ENCODE peak calls at places on chromosomes 5 and 9, in four cellular contexts. X, R, L and W are unnamed samples.

GRCh38 chr9:111099199-111100005 is 61.1 kb upstream of the LPAR1 start:
- DNase-seq in L (no peak), X (no peak), R (no peak), W (no peak)

GRCh38 chr5:139762624-139763170 is 32.9 kb upstream of the PSD2 start:
- DNase-seq in L (no peak), R (no peak), X (no peak), W (no peak)

GRCh38 chr5:168261212-168261575 is 30.3 kb upstream of the WWC1 start:
- DNase-seq in L (no peak), X (no peak), R (no peak), W (no peak)

GRCh38 chr9:126699401-126699851 is 85.7 kb downstream of the LMX1B start:
- DNase-seq in R (no peak), L (peak; percentile 10), X (no peak), W (no peak)

GRCh38 chr5:6459896-6460295 is 11.2 kb downstream of the UBE2QL1 start:
- DNase-seq in R (no peak), X (no peak), L (no peak), W (no peak)

GRCh38 chr9:70639853-70640814 is 225.7 kb upstream of the KLF9 start:
- DNase-seq in L (no peak), R (no peak), X (peak; percentile 12), W (no peak)

GRCh38 chr9:111597852-111598729 is 1.4 kb downstream of the PTGR1 start:
- DNase-seq in L (peak; percentile 43), X (peak; percentile 59), R (no peak), W (peak; percentile 32)

GRCh38 chr9:86126998-86127972 is 27.9 kb upstream of the GOLM1 start:
- DNase-seq in X (no peak), R (no peak), L (no peak), W (peak; percentile 64)

GRCh38 chr5:175892401-175892800 is 21.0 kb downstream of the CPLX2 start:
- DNase-seq in R (no peak), L (no peak), X (peak; percentile 59), W (no peak)

GRCh38 chr5:32275421-32275765 is 37.3 kb downstream of the MTMR12 start:
- DNase-seq in R (no peak), L (no peak), X (no peak), W (no peak)

GRCh38 chr9:14281136-14281795 is 32.7 kb downstream of the NFIB start:
- DNase-seq in X (no peak), R (no peak), L (no peak), W (no peak)

GRCh38 chr5:76270214-76270613 is 132.9 kb upstream of the IQGAP2 start:
- DNase-seq in X (no peak), L (no peak), R (no peak), W (no peak)

GRCh38 chr5:8908055-8908683 is 637.7 kb downstream of the SEMA5A start:
- DNase-seq in L (peak; percentile 2), R (no peak), X (peak; percentile 6), W (peak; percentile 43)

GRCh38 chr9:131160416-131161112 is 35.2 kb downstream of the NUP214 start:
- DNase-seq in L (no peak), R (no peak), X (no peak), W (peak; percentile 81)

GRCh38 chr5:94522099-94522498 is 96.3 kb downstream of the KIAA0825 start:
- DNase-seq in L (no peak), R (no peak), X (no peak), W (no peak)

DNA sequence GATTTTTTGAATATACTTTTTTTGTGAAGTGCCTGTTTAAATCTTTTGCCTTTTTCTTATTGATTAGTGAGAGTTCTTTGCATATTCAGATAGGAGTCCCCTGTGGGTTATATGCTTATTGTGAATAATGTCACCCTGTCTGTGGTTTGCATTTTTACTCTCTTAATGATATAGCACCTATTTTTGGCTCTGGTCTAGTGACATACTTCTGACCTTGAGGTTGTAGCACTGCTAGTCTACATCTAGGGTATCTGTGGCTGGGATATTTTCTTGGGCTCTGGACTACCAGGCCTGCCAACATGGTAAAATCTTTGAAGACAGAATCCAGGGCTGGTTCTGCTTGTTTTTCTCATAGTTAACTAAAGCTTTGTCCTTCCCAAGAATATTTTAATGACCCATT is 13.5 kb upstream of the NKX2-5 start:
- DNase-seq in L (no peak), X (no peak), R (no peak), W (no peak)
- TF ChIP-seq SPI1 in L (no peak), X (no peak), R (no peak), W (no peak)

GRCh38 chr5:307794-308579 is 13.5 kb upstream of the AHRR start:
- DNase-seq in X (no peak), L (no peak), R (no peak), W (no peak)

GRCh38 chr5:310516-310915 is 11.0 kb upstream of the AHRR start:
- DNase-seq in L (no peak), X (no peak), R (no peak), W (no peak)

GRCh38 chr5:310941-311434 is 10.5 kb upstream of the AHRR start:
- DNase-seq in R (no peak), L (no peak), X (no peak), W (no peak)

GRCh38 chr5:307306-307705 is 14.2 kb upstream of the AHRR start:
- DNase-seq in X (no peak), R (no peak), L (no peak), W (no peak)

GRCh38 chr5:308672-309271 is 12.7 kb upstream of the AHRR start:
- DNase-seq in R (no peak), X (no peak), L (no peak), W (no peak)
- TF ChIP-seq SPI1 in R (no peak), X (no peak), L (no peak), W (no peak)

GRCh38 chr9:73866451-73866850 is 630.7 kb upstream of the RORB start:
- DNase-seq in L (no peak), X (no peak), R (no peak), W (no peak)

GRCh38 chr9:73863924-73864323 is 633.2 kb upstream of the RORB start:
- DNase-seq in R (no peak), L (no peak), X (no peak), W (no peak)

GRCh38 chr9:73872693-73873092 is 624.4 kb upstream of the RORB start:
- DNase-seq in X (no peak), L (no peak), R (no peak), W (no peak)

GRCh38 chr9:73871636-73872035 is 625.5 kb upstream of the RORB start:
- DNase-seq in R (no peak), L (no peak), X (no peak), W (no peak)

GRCh38 chr9:73869261-73869660 is 627.9 kb upstream of the RORB start:
- DNase-seq in R (peak; percentile 30), X (peak; percentile 36), L (peak; percentile 4), W (peak; percentile 70)
- TF ChIP-seq SPI1 in R (peak; percentile 38), X (peak; percentile 35), L (peak; percentile 56), W (peak; percentile 64)

GRCh38 chr9:122205176-122205575 is 23.6 kb downstream of the LHX6 start:
- DNase-seq in X (no peak), R (no peak), L (no peak), W (no peak)
- TF ChIP-seq SPI1 in X (no peak), R (no peak), L (no peak), W (no peak)